ENCODE peak calls at places on chromosomes 1 and 21, in five cellular contexts. One of them, this sample, is unnamed.

GRCh38 chr1:63892632-63893395 is 119.0 kb downstream of the ROR1 start:
- DNase-seq in GM06990: peak; percentile 64
- DNase-seq in ascending aorta: no peak
- DNase-seq in HCT116: no peak
- DNase-seq in astrocyte: peak; percentile 92
- DNase-seq in this sample: no peak

GRCh38 chr21:41593784-41594138 is 85.8 kb upstream of the TMPRSS2 start:
- DNase-seq in GM06990: no peak
- DNase-seq in ascending aorta: no peak
- DNase-seq in HCT116: no peak
- DNase-seq in astrocyte: no peak
- DNase-seq in this sample: no peak

GRCh38 chr1:9784508-9785133 is 39.1 kb downstream of the CLSTN1 start:
- DNase-seq in GM06990: peak; percentile 42
- DNase-seq in ascending aorta: no peak
- DNase-seq in HCT116: peak; percentile 58
- DNase-seq in astrocyte: peak; percentile 35
- DNase-seq in this sample: no peak

GRCh38 chr1:26477446-26478152 is 5.4 kb downstream of the HMGN2 start:
- DNase-seq in GM06990: no peak
- DNase-seq in ascending aorta: no peak
- DNase-seq in HCT116: no peak
- DNase-seq in astrocyte: no peak
- DNase-seq in this sample: no peak

GRCh38 chr1:160607051-160608032 is 28.0 kb upstream of the CD84 start:
- DNase-seq in GM06990: peak; percentile 47
- DNase-seq in ascending aorta: no peak
- DNase-seq in HCT116: peak; percentile 68
- DNase-seq in astrocyte: peak; percentile 55
- DNase-seq in this sample: peak; percentile 4

GRCh38 chr1:83673287-83673686 is 325.6 kb downstream of the TTLL7 start:
- DNase-seq in GM06990: no peak
- DNase-seq in ascending aorta: no peak
- DNase-seq in HCT116: no peak
- DNase-seq in astrocyte: peak; percentile 9
- DNase-seq in this sample: no peak

GRCh38 chr21:14883351-14883750 is 181.4 kb downstream of the NRIP1 start:
- DNase-seq in GM06990: no peak
- DNase-seq in ascending aorta: no peak
- DNase-seq in HCT116: no peak
- DNase-seq in astrocyte: no peak
- DNase-seq in this sample: no peak

GRCh38 chr1:68185743-68186142 is 46.6 kb downstream of the WLS start:
- DNase-seq in GM06990: no peak
- DNase-seq in ascending aorta: no peak
- DNase-seq in HCT116: no peak
- DNase-seq in astrocyte: peak; percentile 16
- DNase-seq in this sample: no peak

GRCh38 chr1:240293706-240294105 is 202.0 kb downstream of the FMN2 start:
- DNase-seq in GM06990: no peak
- DNase-seq in ascending aorta: no peak
- DNase-seq in HCT116: no peak
- DNase-seq in astrocyte: no peak
- DNase-seq in this sample: no peak

GRCh38 chr1:151936653-151937052 is 27.3 kb upstream of the THEM4 start:
- DNase-seq in GM06990: no peak
- DNase-seq in ascending aorta: no peak
- DNase-seq in HCT116: no peak
- DNase-seq in astrocyte: no peak
- DNase-seq in this sample: no peak

GRCh38 chr1:34590211-34590623 is 164.6 kb upstream of the GJB5 start:
- DNase-seq in GM06990: no peak
- DNase-seq in ascending aorta: no peak
- DNase-seq in HCT116: peak; percentile 19
- DNase-seq in astrocyte: no peak
- DNase-seq in this sample: no peak

GRCh38 chr1:50156241-50157010 is 47.7 kb downstream of the ELAVL4 start:
- DNase-seq in GM06990: no peak
- DNase-seq in ascending aorta: no peak
- DNase-seq in HCT116: no peak
- DNase-seq in astrocyte: no peak
- DNase-seq in this sample: no peak

DNA sequence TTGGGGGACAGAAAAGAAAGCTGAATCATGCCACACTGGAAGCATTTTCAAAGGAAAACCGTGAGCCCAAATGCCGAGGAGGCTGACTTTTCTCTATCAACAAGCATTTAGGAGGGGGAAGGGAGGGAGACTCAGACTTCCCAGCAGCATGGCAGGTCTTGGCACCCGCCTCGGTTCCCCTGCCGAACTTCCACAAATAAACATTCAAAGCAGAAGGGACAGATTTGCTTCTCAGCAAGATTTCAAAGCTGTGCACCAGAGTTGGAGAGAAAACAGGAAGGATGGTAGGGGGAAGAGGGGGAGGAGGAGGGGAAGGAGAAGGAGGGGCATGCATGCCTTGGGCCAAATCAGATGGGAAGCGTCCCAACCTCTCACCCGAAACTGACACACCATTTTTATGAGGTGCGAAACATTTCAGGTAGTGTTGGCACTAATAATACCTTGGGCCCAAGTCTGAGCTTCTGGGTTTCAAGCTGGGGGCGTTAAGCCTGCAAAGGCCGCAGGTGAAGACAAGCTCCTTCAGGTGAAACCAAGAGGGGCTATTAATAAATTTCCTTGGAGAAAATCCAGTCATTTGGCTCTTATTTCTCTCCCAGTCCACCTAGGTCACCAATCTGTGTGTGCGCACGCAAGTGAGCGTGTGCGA is 26.4 kb downstream of the ABCA4 start:
- DNase-seq in GM06990: no peak
- DNase-seq in ascending aorta: peak; percentile 83
- DNase-seq in HCT116: no peak
- DNase-seq in astrocyte: peak; percentile 81
- DNase-seq in this sample: no peak
- H3K4me3 ChIP-seq in GM06990: no peak overlapping the region
- H3K4me3 ChIP-seq in ascending aorta: peak overlapping the region; percentile 9
- H3K4me3 ChIP-seq in HCT116: no peak overlapping the region
- H3K4me3 ChIP-seq in astrocyte: peak overlapping the region; percentile 29
- H3K4me3 ChIP-seq in this sample: no peak overlapping the region

GRCh38 chr1:37765937-37766664 is 1.2 kb upstream of the EPHA10 start:
- DNase-seq in GM06990: no peak
- DNase-seq in ascending aorta: no peak
- DNase-seq in HCT116: peak; percentile 2
- DNase-seq in astrocyte: no peak
- DNase-seq in this sample: no peak
- H3K27me3 ChIP-seq in GM06990: peaks cover 8% of the 10 kb centered on the region
- H3K27me3 ChIP-seq in ascending aorta: peaks cover 15% of the 10 kb centered on the region
- H3K27me3 ChIP-seq in HCT116: peaks cover 40% of the 10 kb centered on the region
- H3K27me3 ChIP-seq in astrocyte: peaks cover 54% of the 10 kb centered on the region
- H3K27me3 ChIP-seq in this sample: peaks cover 22% of the 10 kb centered on the region

DNA sequence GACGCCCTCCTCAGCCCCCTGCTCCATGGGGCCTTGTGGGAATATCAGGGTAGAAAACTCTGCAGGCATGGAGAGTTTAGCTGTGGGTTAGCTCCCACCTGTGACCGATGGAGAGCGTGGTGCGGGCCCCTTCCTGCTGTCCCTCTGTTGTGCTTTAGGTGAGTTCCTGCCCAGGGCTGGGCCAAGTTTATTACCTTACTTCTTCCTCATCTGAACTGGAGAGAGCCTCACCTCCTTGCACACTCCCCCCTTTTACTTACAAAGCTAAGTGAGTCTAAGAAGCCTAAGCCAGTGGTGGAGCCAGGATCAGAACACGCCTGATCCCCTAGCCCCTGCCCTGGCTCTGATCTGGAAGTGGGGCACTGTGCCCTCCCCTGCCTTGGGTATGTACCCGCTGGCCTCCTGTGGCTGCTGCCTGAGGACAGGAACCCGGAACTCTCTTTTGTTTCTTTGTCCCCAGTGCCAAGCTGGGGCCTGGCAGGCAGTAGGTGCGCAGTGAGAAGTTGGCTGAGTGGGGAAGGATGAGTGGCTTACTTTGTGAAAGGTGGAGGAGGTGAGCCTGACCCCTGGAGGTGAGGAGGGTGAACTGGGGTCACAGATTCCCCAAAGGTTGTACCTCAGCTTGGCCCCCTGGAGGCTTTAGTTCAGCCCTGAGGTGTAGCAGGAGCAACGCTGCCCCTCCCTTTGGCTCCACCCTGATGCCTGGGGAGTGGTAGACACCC is 32.9 kb downstream of the ARHGEF10L start:
- DNase-seq in GM06990: no peak
- DNase-seq in ascending aorta: no peak
- DNase-seq in HCT116: no peak
- DNase-seq in astrocyte: no peak
- DNase-seq in this sample: no peak
- TF ChIP-seq CTCF in GM06990: peak; percentile 47
- TF ChIP-seq CTCF in ascending aorta: no peak
- TF ChIP-seq CTCF in HCT116: peak; percentile 18
- TF ChIP-seq CTCF in astrocyte: no peak
- TF ChIP-seq CTCF in this sample: no peak

GRCh38 chr1:228443395-228443794 is 26.7 kb upstream of the TRIM17 start:
- DNase-seq in GM06990: no peak
- DNase-seq in ascending aorta: no peak
- DNase-seq in HCT116: no peak
- DNase-seq in astrocyte: no peak
- DNase-seq in this sample: no peak

GRCh38 chr1:228446849-228447248 is 30.2 kb upstream of the TRIM17 start:
- DNase-seq in GM06990: no peak
- DNase-seq in ascending aorta: no peak
- DNase-seq in HCT116: no peak
- DNase-seq in astrocyte: no peak
- DNase-seq in this sample: no peak

GRCh38 chr1:228448372-228448771 is 31.7 kb upstream of the TRIM17 start:
- DNase-seq in GM06990: no peak
- DNase-seq in ascending aorta: no peak
- DNase-seq in HCT116: no peak
- DNase-seq in astrocyte: no peak
- DNase-seq in this sample: no peak

GRCh38 chr1:228445867-228446584 is 29.4 kb upstream of the TRIM17 start:
- DNase-seq in GM06990: peak; percentile 46
- DNase-seq in ascending aorta: no peak
- DNase-seq in HCT116: no peak
- DNase-seq in astrocyte: peak; percentile 31
- DNase-seq in this sample: no peak

GRCh38 chr1:228445524-228445866 is 28.8 kb upstream of the TRIM17 start:
- DNase-seq in GM06990: no peak
- DNase-seq in ascending aorta: no peak
- DNase-seq in HCT116: no peak
- DNase-seq in astrocyte: no peak
- DNase-seq in this sample: no peak
- H3K4me3 ChIP-seq in GM06990: peak overlapping the region; percentile 42
- H3K4me3 ChIP-seq in ascending aorta: peak overlapping the region; percentile 9
- H3K4me3 ChIP-seq in HCT116: no peak overlapping the region
- H3K4me3 ChIP-seq in astrocyte: peak overlapping the region; percentile 54
- H3K4me3 ChIP-seq in this sample: no peak overlapping the region

GRCh38 chr1:47714368-47714767 is 276.5 kb downstream of the FOXD2 start:
- DNase-seq in GM06990: no peak
- DNase-seq in ascending aorta: no peak
- DNase-seq in HCT116: no peak
- DNase-seq in astrocyte: no peak
- DNase-seq in this sample: no peak
- H3K27me3 ChIP-seq in GM06990: no peaks in the 10 kb centered on the region
- H3K27me3 ChIP-seq in ascending aorta: no peaks in the 10 kb centered on the region
- H3K27me3 ChIP-seq in HCT116: peaks cover 55% of the 10 kb centered on the region
- H3K27me3 ChIP-seq in astrocyte: peaks cover 74% of the 10 kb centered on the region
- H3K27me3 ChIP-seq in this sample: peaks cover 20% of the 10 kb centered on the region